ENCODE peak calls at places on chromosomes 6 and 20, in five cellular contexts. One of them, this sample, is unnamed.

GRCh38 chr20:25012616-25013189 is 20.2 kb upstream of the APMAP start:
- DNase-seq in NCI-H226: no peak
- DNase-seq in activated naive CD8-positive, alpha-beta T cell treated with anti-CD3 and anti-CD28 coated beads for 36 hours: no peak
- DNase-seq in mucosa of descending colon: no peak
- DNase-seq in NCI-H1092: no peak
- DNase-seq in this sample: no peak

GRCh38 chr6:148358196-148358785 is 15.7 kb downstream of the SASH1 start:
- DNase-seq in NCI-H1092: no peak
- DNase-seq in NCI-H226: peak
- DNase-seq in mucosa of descending colon: no peak
- DNase-seq in activated naive CD8-positive, alpha-beta T cell treated with anti-CD3 and anti-CD28 coated beads for 36 hours: no peak
- DNase-seq in this sample: peak

GRCh38 chr6:85464722-85465150 is 14.9 kb downstream of the NT5E start:
- DNase-seq in NCI-H1092: no peak
- DNase-seq in NCI-H226: peak
- DNase-seq in activated naive CD8-positive, alpha-beta T cell treated with anti-CD3 and anti-CD28 coated beads for 36 hours: peak
- DNase-seq in mucosa of descending colon: no peak
- DNase-seq in this sample: no peak

GRCh38 chr20:13325033-13325432 is 104.0 kb downstream of the ISM1 start:
- DNase-seq in NCI-H226: no peak
- DNase-seq in mucosa of descending colon: no peak
- DNase-seq in NCI-H1092: no peak
- DNase-seq in activated naive CD8-positive, alpha-beta T cell treated with anti-CD3 and anti-CD28 coated beads for 36 hours: no peak
- DNase-seq in this sample: no peak

GRCh38 chr6:46581459-46582177 is 71.0 kb downstream of the CYP39A1 start:
- DNase-seq in activated naive CD8-positive, alpha-beta T cell treated with anti-CD3 and anti-CD28 coated beads for 36 hours: no peak
- DNase-seq in NCI-H226: no peak
- DNase-seq in mucosa of descending colon: no peak
- DNase-seq in NCI-H1092: no peak
- DNase-seq in this sample: no peak

GRCh38 chr20:51183443-51183842 is 160.5 kb upstream of the KCNG1 start:
- DNase-seq in NCI-H1092: no peak
- DNase-seq in activated naive CD8-positive, alpha-beta T cell treated with anti-CD3 and anti-CD28 coated beads for 36 hours: no peak
- DNase-seq in NCI-H226: peak
- DNase-seq in mucosa of descending colon: no peak
- DNase-seq in this sample: no peak

GRCh38 chr20:36855241-36855657 is 20.7 kb upstream of the TLDC2 start:
- DNase-seq in activated naive CD8-positive, alpha-beta T cell treated with anti-CD3 and anti-CD28 coated beads for 36 hours: no peak
- DNase-seq in mucosa of descending colon: no peak
- DNase-seq in NCI-H226: peak
- DNase-seq in NCI-H1092: no peak
- DNase-seq in this sample: no peak

GRCh38 chr6:117534974-117535373 is 52.5 kb downstream of the DCBLD1 start:
- DNase-seq in NCI-H1092: no peak
- DNase-seq in activated naive CD8-positive, alpha-beta T cell treated with anti-CD3 and anti-CD28 coated beads for 36 hours: no peak
- DNase-seq in NCI-H226: no peak
- DNase-seq in mucosa of descending colon: no peak
- DNase-seq in this sample: no peak

GRCh38 chr20:52974155-52974554 is 2.0 kb downstream of the TSHZ2 start:
- DNase-seq in NCI-H226: no peak
- DNase-seq in mucosa of descending colon: no peak
- DNase-seq in activated naive CD8-positive, alpha-beta T cell treated with anti-CD3 and anti-CD28 coated beads for 36 hours: no peak
- DNase-seq in NCI-H1092: no peak
- DNase-seq in this sample: no peak

GRCh38 chr20:17735959-17736621 is 36.3 kb downstream of the BANF2 start:
- DNase-seq in mucosa of descending colon: no peak
- DNase-seq in activated naive CD8-positive, alpha-beta T cell treated with anti-CD3 and anti-CD28 coated beads for 36 hours: no peak
- DNase-seq in NCI-H1092: no peak
- DNase-seq in NCI-H226: no peak
- DNase-seq in this sample: no peak

GRCh38 chr20:37282558-37282957 is 6.9 kb upstream of the MANBAL start:
- DNase-seq in activated naive CD8-positive, alpha-beta T cell treated with anti-CD3 and anti-CD28 coated beads for 36 hours: no peak
- DNase-seq in mucosa of descending colon: no peak
- DNase-seq in NCI-H1092: no peak
- DNase-seq in NCI-H226: no peak
- DNase-seq in this sample: no peak

GRCh38 chr6:7960848-7961247 is 50.3 kb upstream of the TXNDC5 start:
- DNase-seq in NCI-H1092: no peak
- DNase-seq in NCI-H226: no peak
- DNase-seq in activated naive CD8-positive, alpha-beta T cell treated with anti-CD3 and anti-CD28 coated beads for 36 hours: no peak
- DNase-seq in mucosa of descending colon: no peak
- DNase-seq in this sample: no peak

GRCh38 chr6:128826606-128827005 is 56.3 kb upstream of the LAMA2 start:
- DNase-seq in NCI-H1092: no peak
- DNase-seq in activated naive CD8-positive, alpha-beta T cell treated with anti-CD3 and anti-CD28 coated beads for 36 hours: no peak
- DNase-seq in mucosa of descending colon: no peak
- DNase-seq in NCI-H226: no peak
- DNase-seq in this sample: peak

This sample was measured in caudate nucleus.